ENCODE peak calls at places on chromosome 20, in five cellular contexts. One of them, this sample, is unnamed.

GRCh38 chr20:19026901-19027644 is 185.4 kb upstream of the SLC24A3 start:
- DNase-seq in NCI-H146: no peak
- DNase-seq in HTR-8/SVneo: no peak
- DNase-seq in CD4-positive, alpha-beta T cell: no peak
- DNase-seq in ovary: no peak
- DNase-seq in this sample: no peak

GRCh38 chr20:21315138-21315537 is 12.0 kb downstream of the XRN2 start:
- DNase-seq in HTR-8/SVneo: no peak
- DNase-seq in NCI-H146: no peak
- DNase-seq in ovary: no peak
- DNase-seq in CD4-positive, alpha-beta T cell: no peak
- DNase-seq in this sample: peak

GRCh38 chr20:2133318-2134183 is 31.9 kb downstream of the STK35 start:
- DNase-seq in HTR-8/SVneo: no peak
- DNase-seq in CD4-positive, alpha-beta T cell: no peak
- DNase-seq in ovary: no peak
- DNase-seq in NCI-H146: no peak
- DNase-seq in this sample: peak

GRCh38 chr20:3777726-3778629 is 3.3 kb downstream of the SPEF1 start:
- DNase-seq in CD4-positive, alpha-beta T cell: no peak
- DNase-seq in HTR-8/SVneo: no peak
- DNase-seq in NCI-H146: peak
- DNase-seq in ovary: peak
- DNase-seq in this sample: no peak

GRCh38 chr20:60037120-60037499 is 78.9 kb downstream of the CDH26 start:
- DNase-seq in HTR-8/SVneo: peak
- DNase-seq in NCI-H146: peak
- DNase-seq in CD4-positive, alpha-beta T cell: no peak
- DNase-seq in ovary: no peak
- DNase-seq in this sample: peak

GRCh38 chr20:16106191-16106849 is 466.9 kb downstream of the KIF16B start:
- DNase-seq in CD4-positive, alpha-beta T cell: no peak
- DNase-seq in NCI-H146: no peak
- DNase-seq in ovary: no peak
- DNase-seq in HTR-8/SVneo: no peak
- DNase-seq in this sample: no peak

GRCh38 chr20:53623454-53624206 is 30.0 kb upstream of the ZNF217 start:
- DNase-seq in ovary: peak
- DNase-seq in CD4-positive, alpha-beta T cell: no peak
- DNase-seq in HTR-8/SVneo: peak
- DNase-seq in NCI-H146: peak
- DNase-seq in this sample: peak

GRCh38 chr20:19945732-19946670 is 71.2 kb upstream of the NAA20 start:
- DNase-seq in CD4-positive, alpha-beta T cell: no peak
- DNase-seq in ovary: no peak
- DNase-seq in NCI-H146: no peak
- DNase-seq in HTR-8/SVneo: no peak
- DNase-seq in this sample: no peak

GRCh38 chr20:19806806-19807691 is 49.0 kb downstream of the RIN2 start:
- DNase-seq in NCI-H146: peak
- DNase-seq in HTR-8/SVneo: no peak
- DNase-seq in CD4-positive, alpha-beta T cell: no peak
- DNase-seq in ovary: no peak
- DNase-seq in this sample: peak

GRCh38 chr20:13449868-13450441 is 188.8 kb downstream of the TASP1 start:
- DNase-seq in NCI-H146: no peak
- DNase-seq in HTR-8/SVneo: no peak
- DNase-seq in ovary: no peak
- DNase-seq in CD4-positive, alpha-beta T cell: no peak
- DNase-seq in this sample: peak

GRCh38 chr20:62875419-62876355 is 14.1 kb upstream of the TCFL5 start:
- DNase-seq in HTR-8/SVneo: no peak
- DNase-seq in CD4-positive, alpha-beta T cell: no peak
- DNase-seq in ovary: peak
- DNase-seq in NCI-H146: peak
- DNase-seq in this sample: peak

GRCh38 chr20:56924976-56925695 is 296.0 kb downstream of the TFAP2C start:
- DNase-seq in CD4-positive, alpha-beta T cell: no peak
- DNase-seq in HTR-8/SVneo: no peak
- DNase-seq in NCI-H146: no peak
- DNase-seq in ovary: no peak
- DNase-seq in this sample: no peak

GRCh38 chr20:16368645-16369292 is 204.5 kb downstream of the KIF16B start:
- DNase-seq in CD4-positive, alpha-beta T cell: no peak
- DNase-seq in HTR-8/SVneo: no peak
- DNase-seq in ovary: no peak
- DNase-seq in NCI-H146: no peak
- DNase-seq in this sample: peak

GRCh38 chr20:53298260-53298659 is 295.4 kb downstream of the ZNF217 start:
- DNase-seq in HTR-8/SVneo: no peak
- DNase-seq in ovary: no peak
- DNase-seq in CD4-positive, alpha-beta T cell: no peak
- DNase-seq in NCI-H146: no peak
- DNase-seq in this sample: no peak

GRCh38 chr20:36604952-36605308 is 649 bp upstream of the RAB5IF start:
- DNase-seq in NCI-H146: peak
- DNase-seq in HTR-8/SVneo: no peak
- DNase-seq in CD4-positive, alpha-beta T cell: peak
- DNase-seq in ovary: peak
- DNase-seq in this sample: no peak

GRCh38 chr20:8854566-8854965 is 214.3 kb upstream of the PLCB4 start:
- DNase-seq in CD4-positive, alpha-beta T cell: no peak
- DNase-seq in HTR-8/SVneo: peak
- DNase-seq in ovary: peak
- DNase-seq in NCI-H146: no peak
- DNase-seq in this sample: peak

GRCh38 chr20:4135385-4136077 is 120.2 kb upstream of the RNF24 start:
- DNase-seq in ovary: no peak
- DNase-seq in HTR-8/SVneo: peak
- DNase-seq in CD4-positive, alpha-beta T cell: no peak
- DNase-seq in NCI-H146: no peak
- DNase-seq in this sample: peak

GRCh38 chr20:38196592-38196991 is 31.5 kb upstream of the TGM2 start:
- DNase-seq in NCI-H146: no peak
- DNase-seq in ovary: peak
- DNase-seq in HTR-8/SVneo: no peak
- DNase-seq in CD4-positive, alpha-beta T cell: no peak
- DNase-seq in this sample: peak

GRCh38 chr20:40279390-40279789 is 409.6 kb downstream of the MAFB start:
- DNase-seq in NCI-H146: no peak
- DNase-seq in CD4-positive, alpha-beta T cell: no peak
- DNase-seq in HTR-8/SVneo: no peak
- DNase-seq in ovary: no peak
- DNase-seq in this sample: peak

GRCh38 chr20:62025394-62025793 is 40.3 kb downstream of the TAF4 start:
- DNase-seq in NCI-H146: no peak
- DNase-seq in CD4-positive, alpha-beta T cell: no peak
- DNase-seq in ovary: no peak
- DNase-seq in HTR-8/SVneo: no peak
- DNase-seq in this sample: no peak

GRCh38 chr20:43954704-43955243 is 40.1 kb downstream of the TOX2 start:
- DNase-seq in ovary: no peak
- DNase-seq in NCI-H146: no peak
- DNase-seq in CD4-positive, alpha-beta T cell: no peak
- DNase-seq in HTR-8/SVneo: no peak
- DNase-seq in this sample: no peak

GRCh38 chr20:6868864-6869263 is 101.4 kb downstream of the BMP2 start:
- DNase-seq in CD4-positive, alpha-beta T cell: no peak
- DNase-seq in HTR-8/SVneo: no peak
- DNase-seq in NCI-H146: no peak
- DNase-seq in ovary: peak
- DNase-seq in this sample: no peak

GRCh38 chr20:53421343-53421742 is 172.3 kb downstream of the ZNF217 start:
- DNase-seq in ovary: no peak
- DNase-seq in NCI-H146: no peak
- DNase-seq in HTR-8/SVneo: no peak
- DNase-seq in CD4-positive, alpha-beta T cell: no peak
- DNase-seq in this sample: no peak

GRCh38 chr20:2751347-2751867 is 49.0 kb downstream of the CPXM1 start:
- DNase-seq in CD4-positive, alpha-beta T cell: no peak
- DNase-seq in HTR-8/SVneo: no peak
- DNase-seq in NCI-H146: peak
- DNase-seq in ovary: peak
- DNase-seq in this sample: no peak

GRCh38 chr20:25083773-25084615 is 2.1 kb upstream of the VSX1 start:
- DNase-seq in NCI-H146: no peak
- DNase-seq in ovary: no peak
- DNase-seq in CD4-positive, alpha-beta T cell: peak
- DNase-seq in HTR-8/SVneo: no peak
- DNase-seq in this sample: no peak

GRCh38 chr20:1537731-1538058 is 19.8 kb downstream of the SIRPD start:
- DNase-seq in CD4-positive, alpha-beta T cell: no peak
- DNase-seq in NCI-H146: no peak
- DNase-seq in HTR-8/SVneo: no peak
- DNase-seq in ovary: no peak
- DNase-seq in this sample: no peak

GRCh38 chr20:48691523-48691922 is 136.3 kb downstream of the PREX1 start:
- DNase-seq in NCI-H146: no peak
- DNase-seq in CD4-positive, alpha-beta T cell: no peak
- DNase-seq in HTR-8/SVneo: no peak
- DNase-seq in ovary: no peak
- DNase-seq in this sample: peak

GRCh38 chr20:32457476-32457986 is 99.4 kb downstream of the ASXL1 start:
- DNase-seq in NCI-H146: no peak
- DNase-seq in ovary: peak
- DNase-seq in CD4-positive, alpha-beta T cell: no peak
- DNase-seq in HTR-8/SVneo: no peak
- DNase-seq in this sample: peak

GRCh38 chr20:57450419-57450818 is 59.2 kb downstream of the RBM38 start:
- DNase-seq in CD4-positive, alpha-beta T cell: no peak
- DNase-seq in HTR-8/SVneo: peak
- DNase-seq in NCI-H146: no peak
- DNase-seq in ovary: no peak
- DNase-seq in this sample: peak

GRCh38 chr20:49063279-49063678 is 17.2 kb downstream of the CSE1L start:
- DNase-seq in ovary: no peak
- DNase-seq in HTR-8/SVneo: no peak
- DNase-seq in NCI-H146: no peak
- DNase-seq in CD4-positive, alpha-beta T cell: no peak
- DNase-seq in this sample: no peak

GRCh38 chr20:63620991-63621390 is 5.9 kb downstream of the GMEB2 start:
- DNase-seq in ovary: no peak
- DNase-seq in NCI-H146: no peak
- DNase-seq in CD4-positive, alpha-beta T cell: no peak
- DNase-seq in HTR-8/SVneo: no peak
- DNase-seq in this sample: no peak

GRCh38 chr20:46348972-46349741 is 40.9 kb upstream of the CDH22 start:
- DNase-seq in CD4-positive, alpha-beta T cell: peak
- DNase-seq in NCI-H146: peak
- DNase-seq in HTR-8/SVneo: peak
- DNase-seq in ovary: peak
- DNase-seq in this sample: peak

GRCh38 chr20:23509580-23509913 is 18.6 kb downstream of the CST8 start:
- DNase-seq in HTR-8/SVneo: no peak
- DNase-seq in NCI-H146: no peak
- DNase-seq in CD4-positive, alpha-beta T cell: no peak
- DNase-seq in ovary: no peak
- DNase-seq in this sample: no peak

GRCh38 chr20:3276400-3277015 is 37.5 kb upstream of the SLC4A11 start:
- DNase-seq in NCI-H146: peak
- DNase-seq in CD4-positive, alpha-beta T cell: no peak
- DNase-seq in HTR-8/SVneo: peak
- DNase-seq in ovary: no peak
- DNase-seq in this sample: peak

GRCh38 chr20:49270177-49270576 is 7.7 kb downstream of the ZNFX1 start:
- DNase-seq in ovary: no peak
- DNase-seq in NCI-H146: no peak
- DNase-seq in HTR-8/SVneo: no peak
- DNase-seq in CD4-positive, alpha-beta T cell: no peak
- DNase-seq in this sample: peak

GRCh38 chr20:18055261-18055660 is 2.5 kb downstream of the OVOL2 start:
- DNase-seq in NCI-H146: no peak
- DNase-seq in ovary: no peak
- DNase-seq in HTR-8/SVneo: no peak
- DNase-seq in CD4-positive, alpha-beta T cell: no peak
- DNase-seq in this sample: no peak

This sample was measured in IMR-90.